ENCODE peak calls at places on chromosomes 13 and 19, in ten cellular contexts. One of them, this sample, is unnamed.

GRCh38 chr13:49580980-49581680 is 4.2 kb downstream of the RCBTB1 start:
- DNase-seq in AG09319: no peak
- DNase-seq in GM10248: no peak
- DNase-seq in iris pigment epithelial cell: no peak
- DNase-seq in stimulated activated CD8-positive, alpha-beta memory T cell treated with anti-CD3 and anti-CD28 coated beads, Interleukin-2, amount 100 ng/mL, for 48 hours: no peak
- DNase-seq in A172: no peak
- DNase-seq in cardiac fibroblast: no peak
- DNase-seq in mucosa of gallbladder: no peak
- DNase-seq in left lung: no peak
- DNase-seq in uterus: no peak
- DNase-seq in this sample: no peak

GRCh38 chr13:79085021-79085420 is 321.0 kb downstream of the RBM26 start:
- DNase-seq in AG09319: no peak
- DNase-seq in GM10248: no peak
- DNase-seq in iris pigment epithelial cell: no peak
- DNase-seq in stimulated activated CD8-positive, alpha-beta memory T cell treated with anti-CD3 and anti-CD28 coated beads, Interleukin-2, amount 100 ng/mL, for 48 hours: no peak
- DNase-seq in A172: no peak
- DNase-seq in cardiac fibroblast: no peak
- DNase-seq in mucosa of gallbladder: no peak
- DNase-seq in left lung: no peak
- DNase-seq in uterus: no peak
- DNase-seq in this sample: no peak

GRCh38 chr19:43450545-43450997 is 14.8 kb downstream of the LYPD3 start:
- DNase-seq in AG09319: no peak
- DNase-seq in GM10248: no peak
- DNase-seq in iris pigment epithelial cell: peak
- DNase-seq in stimulated activated CD8-positive, alpha-beta memory T cell treated with anti-CD3 and anti-CD28 coated beads, Interleukin-2, amount 100 ng/mL, for 48 hours: no peak
- DNase-seq in A172: peak
- DNase-seq in cardiac fibroblast: peak
- DNase-seq in mucosa of gallbladder: no peak
- DNase-seq in left lung: no peak
- DNase-seq in uterus: no peak
- DNase-seq in this sample: no peak

GRCh38 chr13:112799394-112799793 is 109.6 kb downstream of the ATP11A start:
- DNase-seq in AG09319: no peak
- DNase-seq in GM10248: no peak
- DNase-seq in iris pigment epithelial cell: no peak
- DNase-seq in stimulated activated CD8-positive, alpha-beta memory T cell treated with anti-CD3 and anti-CD28 coated beads, Interleukin-2, amount 100 ng/mL, for 48 hours: no peak
- DNase-seq in A172: no peak
- DNase-seq in cardiac fibroblast: no peak
- DNase-seq in mucosa of gallbladder: no peak
- DNase-seq in left lung: no peak
- DNase-seq in uterus: no peak
- DNase-seq in this sample: no peak

GRCh38 chr19:32098953-32099352 is 246.5 kb upstream of the ZNF507 start:
- DNase-seq in AG09319: no peak
- DNase-seq in GM10248: no peak
- DNase-seq in iris pigment epithelial cell: no peak
- DNase-seq in stimulated activated CD8-positive, alpha-beta memory T cell treated with anti-CD3 and anti-CD28 coated beads, Interleukin-2, amount 100 ng/mL, for 48 hours: no peak
- DNase-seq in A172: no peak
- DNase-seq in cardiac fibroblast: no peak
- DNase-seq in mucosa of gallbladder: no peak
- DNase-seq in left lung: no peak
- DNase-seq in uterus: no peak
- DNase-seq in this sample: no peak

GRCh38 chr13:110379905-110380341 is 72.8 kb downstream of the COL4A2 start:
- DNase-seq in AG09319: no peak
- DNase-seq in GM10248: no peak
- DNase-seq in iris pigment epithelial cell: peak
- DNase-seq in stimulated activated CD8-positive, alpha-beta memory T cell treated with anti-CD3 and anti-CD28 coated beads, Interleukin-2, amount 100 ng/mL, for 48 hours: no peak
- DNase-seq in A172: peak
- DNase-seq in cardiac fibroblast: no peak
- DNase-seq in mucosa of gallbladder: no peak
- DNase-seq in left lung: no peak
- DNase-seq in uterus: peak
- DNase-seq in this sample: no peak

GRCh38 chr19:45615795-45616708 is 14.0 kb upstream of the GPR4 start:
- DNase-seq in AG09319: no peak
- DNase-seq in GM10248: peak
- DNase-seq in iris pigment epithelial cell: peak
- DNase-seq in stimulated activated CD8-positive, alpha-beta memory T cell treated with anti-CD3 and anti-CD28 coated beads, Interleukin-2, amount 100 ng/mL, for 48 hours: peak
- DNase-seq in A172: peak
- DNase-seq in cardiac fibroblast: peak
- DNase-seq in mucosa of gallbladder: peak
- DNase-seq in left lung: peak
- DNase-seq in uterus: peak
- DNase-seq in this sample: peak

GRCh38 chr19:3161453-3161852 is 17.1 kb upstream of the S1PR4 start:
- DNase-seq in AG09319: no peak
- DNase-seq in GM10248: no peak
- DNase-seq in iris pigment epithelial cell: peak
- DNase-seq in stimulated activated CD8-positive, alpha-beta memory T cell treated with anti-CD3 and anti-CD28 coated beads, Interleukin-2, amount 100 ng/mL, for 48 hours: no peak
- DNase-seq in A172: peak
- DNase-seq in cardiac fibroblast: peak
- DNase-seq in mucosa of gallbladder: no peak
- DNase-seq in left lung: no peak
- DNase-seq in uterus: no peak
- DNase-seq in this sample: no peak

GRCh38 chr13:91078093-91078679 is 269.3 kb upstream of the MIR17HG start:
- DNase-seq in AG09319: no peak
- DNase-seq in GM10248: no peak
- DNase-seq in iris pigment epithelial cell: peak
- DNase-seq in stimulated activated CD8-positive, alpha-beta memory T cell treated with anti-CD3 and anti-CD28 coated beads, Interleukin-2, amount 100 ng/mL, for 48 hours: no peak
- DNase-seq in A172: peak
- DNase-seq in cardiac fibroblast: peak
- DNase-seq in mucosa of gallbladder: no peak
- DNase-seq in left lung: no peak
- DNase-seq in uterus: no peak
- DNase-seq in this sample: no peak

GRCh38 chr13:95385373-95385772 is 84.1 kb upstream of the ABCC4 start:
- DNase-seq in AG09319: no peak
- DNase-seq in GM10248: no peak
- DNase-seq in iris pigment epithelial cell: no peak
- DNase-seq in stimulated activated CD8-positive, alpha-beta memory T cell treated with anti-CD3 and anti-CD28 coated beads, Interleukin-2, amount 100 ng/mL, for 48 hours: no peak
- DNase-seq in A172: no peak
- DNase-seq in cardiac fibroblast: no peak
- DNase-seq in mucosa of gallbladder: no peak
- DNase-seq in left lung: no peak
- DNase-seq in uterus: no peak
- DNase-seq in this sample: no peak

GRCh38 chr13:110390572-110390971 is 83.5 kb downstream of the COL4A2 start:
- DNase-seq in AG09319: peak
- DNase-seq in GM10248: no peak
- DNase-seq in iris pigment epithelial cell: peak
- DNase-seq in stimulated activated CD8-positive, alpha-beta memory T cell treated with anti-CD3 and anti-CD28 coated beads, Interleukin-2, amount 100 ng/mL, for 48 hours: no peak
- DNase-seq in A172: peak
- DNase-seq in cardiac fibroblast: peak
- DNase-seq in mucosa of gallbladder: no peak
- DNase-seq in left lung: no peak
- DNase-seq in uterus: peak
- DNase-seq in this sample: no peak

GRCh38 chr13:60690607-60691006 is 293.6 kb downstream of the TDRD3 start:
- DNase-seq in AG09319: no peak
- DNase-seq in GM10248: no peak
- DNase-seq in iris pigment epithelial cell: no peak
- DNase-seq in stimulated activated CD8-positive, alpha-beta memory T cell treated with anti-CD3 and anti-CD28 coated beads, Interleukin-2, amount 100 ng/mL, for 48 hours: no peak
- DNase-seq in A172: no peak
- DNase-seq in cardiac fibroblast: no peak
- DNase-seq in mucosa of gallbladder: no peak
- DNase-seq in left lung: no peak
- DNase-seq in uterus: no peak
- DNase-seq in this sample: no peak

GRCh38 chr13:30696278-30697176 is 38.8 kb upstream of the ALOX5AP start:
- DNase-seq in AG09319: no peak
- DNase-seq in GM10248: no peak
- DNase-seq in iris pigment epithelial cell: peak
- DNase-seq in stimulated activated CD8-positive, alpha-beta memory T cell treated with anti-CD3 and anti-CD28 coated beads, Interleukin-2, amount 100 ng/mL, for 48 hours: no peak
- DNase-seq in A172: peak
- DNase-seq in cardiac fibroblast: peak
- DNase-seq in mucosa of gallbladder: peak
- DNase-seq in left lung: peak
- DNase-seq in uterus: no peak
- DNase-seq in this sample: no peak

GRCh38 chr19:55117636-55118391 is at the start of gene PPP1R12C:
- DNase-seq in AG09319: peak
- DNase-seq in GM10248: peak
- DNase-seq in iris pigment epithelial cell: peak
- DNase-seq in stimulated activated CD8-positive, alpha-beta memory T cell treated with anti-CD3 and anti-CD28 coated beads, Interleukin-2, amount 100 ng/mL, for 48 hours: peak
- DNase-seq in A172: peak
- DNase-seq in cardiac fibroblast: peak
- DNase-seq in mucosa of gallbladder: peak
- DNase-seq in left lung: peak
- DNase-seq in uterus: peak
- DNase-seq in this sample: peak

GRCh38 chr19:9891609-9892373 is 44.5 kb downstream of the OLFM2 start:
- DNase-seq in AG09319: no peak
- DNase-seq in GM10248: no peak
- DNase-seq in iris pigment epithelial cell: no peak
- DNase-seq in stimulated activated CD8-positive, alpha-beta memory T cell treated with anti-CD3 and anti-CD28 coated beads, Interleukin-2, amount 100 ng/mL, for 48 hours: no peak
- DNase-seq in A172: no peak
- DNase-seq in cardiac fibroblast: no peak
- DNase-seq in mucosa of gallbladder: no peak
- DNase-seq in left lung: no peak
- DNase-seq in uterus: no peak
- DNase-seq in this sample: no peak

GRCh38 chr19:35513975-35514809 is 743 bp upstream of the DMKN start:
- DNase-seq in AG09319: no peak
- DNase-seq in GM10248: no peak
- DNase-seq in iris pigment epithelial cell: no peak
- DNase-seq in stimulated activated CD8-positive, alpha-beta memory T cell treated with anti-CD3 and anti-CD28 coated beads, Interleukin-2, amount 100 ng/mL, for 48 hours: no peak
- DNase-seq in A172: no peak
- DNase-seq in cardiac fibroblast: peak
- DNase-seq in mucosa of gallbladder: no peak
- DNase-seq in left lung: no peak
- DNase-seq in uterus: no peak
- DNase-seq in this sample: no peak

GRCh38 chr19:4737955-4738580 is 14.4 kb upstream of the DPP9 start:
- DNase-seq in AG09319: no peak
- DNase-seq in GM10248: no peak
- DNase-seq in iris pigment epithelial cell: no peak
- DNase-seq in stimulated activated CD8-positive, alpha-beta memory T cell treated with anti-CD3 and anti-CD28 coated beads, Interleukin-2, amount 100 ng/mL, for 48 hours: no peak
- DNase-seq in A172: no peak
- DNase-seq in cardiac fibroblast: no peak
- DNase-seq in mucosa of gallbladder: no peak
- DNase-seq in left lung: no peak
- DNase-seq in uterus: no peak
- DNase-seq in this sample: no peak

GRCh38 chr13:80436571-80437169 is 95.7 kb upstream of the SPRY2 start:
- DNase-seq in AG09319: peak
- DNase-seq in GM10248: no peak
- DNase-seq in iris pigment epithelial cell: no peak
- DNase-seq in stimulated activated CD8-positive, alpha-beta memory T cell treated with anti-CD3 and anti-CD28 coated beads, Interleukin-2, amount 100 ng/mL, for 48 hours: no peak
- DNase-seq in A172: no peak
- DNase-seq in cardiac fibroblast: peak
- DNase-seq in mucosa of gallbladder: no peak
- DNase-seq in left lung: no peak
- DNase-seq in uterus: peak
- DNase-seq in this sample: no peak

GRCh38 chr19:29495971-29496441 is 29.8 kb upstream of the VSTM2B start:
- DNase-seq in AG09319: no peak
- DNase-seq in GM10248: no peak
- DNase-seq in iris pigment epithelial cell: no peak
- DNase-seq in stimulated activated CD8-positive, alpha-beta memory T cell treated with anti-CD3 and anti-CD28 coated beads, Interleukin-2, amount 100 ng/mL, for 48 hours: no peak
- DNase-seq in A172: no peak
- DNase-seq in cardiac fibroblast: no peak
- DNase-seq in mucosa of gallbladder: no peak
- DNase-seq in left lung: peak
- DNase-seq in uterus: no peak
- DNase-seq in this sample: no peak

GRCh38 chr13:26442541-26442940 is 114.9 kb upstream of the WASF3 start:
- DNase-seq in AG09319: no peak
- DNase-seq in GM10248: no peak
- DNase-seq in iris pigment epithelial cell: peak
- DNase-seq in stimulated activated CD8-positive, alpha-beta memory T cell treated with anti-CD3 and anti-CD28 coated beads, Interleukin-2, amount 100 ng/mL, for 48 hours: no peak
- DNase-seq in A172: no peak
- DNase-seq in cardiac fibroblast: no peak
- DNase-seq in mucosa of gallbladder: no peak
- DNase-seq in left lung: no peak
- DNase-seq in uterus: no peak
- DNase-seq in this sample: no peak

GRCh38 chr19:42596391-42597071 is 1.8 kb upstream of the CEACAM8 start:
- DNase-seq in AG09319: no peak
- DNase-seq in GM10248: peak
- DNase-seq in iris pigment epithelial cell: peak
- DNase-seq in stimulated activated CD8-positive, alpha-beta memory T cell treated with anti-CD3 and anti-CD28 coated beads, Interleukin-2, amount 100 ng/mL, for 48 hours: peak
- DNase-seq in A172: peak
- DNase-seq in cardiac fibroblast: peak
- DNase-seq in mucosa of gallbladder: peak
- DNase-seq in left lung: peak
- DNase-seq in uterus: no peak
- DNase-seq in this sample: no peak

GRCh38 chr13:83086948-83087347 is 795.3 kb downstream of the SLITRK1 start:
- DNase-seq in AG09319: no peak
- DNase-seq in GM10248: no peak
- DNase-seq in iris pigment epithelial cell: no peak
- DNase-seq in stimulated activated CD8-positive, alpha-beta memory T cell treated with anti-CD3 and anti-CD28 coated beads, Interleukin-2, amount 100 ng/mL, for 48 hours: no peak
- DNase-seq in A172: no peak
- DNase-seq in cardiac fibroblast: no peak
- DNase-seq in mucosa of gallbladder: no peak
- DNase-seq in left lung: no peak
- DNase-seq in uterus: no peak
- DNase-seq in this sample: no peak

GRCh38 chr19:4149518-4150288 is 3.7 kb upstream of the CREB3L3 start:
- DNase-seq in AG09319: no peak
- DNase-seq in GM10248: no peak
- DNase-seq in iris pigment epithelial cell: no peak
- DNase-seq in stimulated activated CD8-positive, alpha-beta memory T cell treated with anti-CD3 and anti-CD28 coated beads, Interleukin-2, amount 100 ng/mL, for 48 hours: no peak
- DNase-seq in A172: no peak
- DNase-seq in cardiac fibroblast: peak
- DNase-seq in mucosa of gallbladder: peak
- DNase-seq in left lung: no peak
- DNase-seq in uterus: no peak
- DNase-seq in this sample: no peak

GRCh38 chr13:69683921-69684663 is 423.5 kb upstream of the ATXN8OS start:
- DNase-seq in AG09319: no peak
- DNase-seq in GM10248: no peak
- DNase-seq in iris pigment epithelial cell: no peak
- DNase-seq in stimulated activated CD8-positive, alpha-beta memory T cell treated with anti-CD3 and anti-CD28 coated beads, Interleukin-2, amount 100 ng/mL, for 48 hours: no peak
- DNase-seq in A172: no peak
- DNase-seq in cardiac fibroblast: no peak
- DNase-seq in mucosa of gallbladder: no peak
- DNase-seq in left lung: no peak
- DNase-seq in uterus: no peak
- DNase-seq in this sample: no peak

GRCh38 chr19:52941941-52942370 is 18.7 kb upstream of the ZNF888 start:
- DNase-seq in AG09319: no peak
- DNase-seq in GM10248: peak
- DNase-seq in iris pigment epithelial cell: peak
- DNase-seq in stimulated activated CD8-positive, alpha-beta memory T cell treated with anti-CD3 and anti-CD28 coated beads, Interleukin-2, amount 100 ng/mL, for 48 hours: no peak
- DNase-seq in A172: peak
- DNase-seq in cardiac fibroblast: peak
- DNase-seq in mucosa of gallbladder: no peak
- DNase-seq in left lung: peak
- DNase-seq in uterus: peak
- DNase-seq in this sample: peak

GRCh38 chr13:95298971-95299627 is 2.2 kb downstream of the ABCC4 start:
- DNase-seq in AG09319: no peak
- DNase-seq in GM10248: no peak
- DNase-seq in iris pigment epithelial cell: peak
- DNase-seq in stimulated activated CD8-positive, alpha-beta memory T cell treated with anti-CD3 and anti-CD28 coated beads, Interleukin-2, amount 100 ng/mL, for 48 hours: no peak
- DNase-seq in A172: peak
- DNase-seq in cardiac fibroblast: peak
- DNase-seq in mucosa of gallbladder: no peak
- DNase-seq in left lung: no peak
- DNase-seq in uterus: no peak
- DNase-seq in this sample: no peak

GRCh38 chr13:113169277-113170272 is 11.1 kb downstream of the PROZ start:
- DNase-seq in AG09319: no peak
- DNase-seq in GM10248: no peak
- DNase-seq in iris pigment epithelial cell: no peak
- DNase-seq in stimulated activated CD8-positive, alpha-beta memory T cell treated with anti-CD3 and anti-CD28 coated beads, Interleukin-2, amount 100 ng/mL, for 48 hours: no peak
- DNase-seq in A172: no peak
- DNase-seq in cardiac fibroblast: no peak
- DNase-seq in mucosa of gallbladder: no peak
- DNase-seq in left lung: no peak
- DNase-seq in uterus: no peak
- DNase-seq in this sample: peak

GRCh38 chr13:37407156-37407555 is 191.4 kb downstream of the POSTN start:
- DNase-seq in AG09319: no peak
- DNase-seq in GM10248: no peak
- DNase-seq in iris pigment epithelial cell: no peak
- DNase-seq in stimulated activated CD8-positive, alpha-beta memory T cell treated with anti-CD3 and anti-CD28 coated beads, Interleukin-2, amount 100 ng/mL, for 48 hours: no peak
- DNase-seq in A172: no peak
- DNase-seq in cardiac fibroblast: no peak
- DNase-seq in mucosa of gallbladder: no peak
- DNase-seq in left lung: no peak
- DNase-seq in uterus: no peak
- DNase-seq in this sample: no peak

This sample was measured in lower leg skin.